ENCODE peak calls at places on chromosomes 11 and 22, in four cellular contexts. A is heart right ventricle, L is cardiac muscle cell, G is heart left ventricle. Z is an unnamed sample. For H3K36me3, the result is how much of the 10 kb centered on the place peaks cover.

GRCh38 chr11:70066628-70067027 is 11.5 kb upstream of the ANO1 start:
- DNase-seq in L (no peak), G (no peak), A (no peak), Z (no peak)

GRCh38 chr11:61586792-61587430 is 6.0 kb upstream of the SYT7 start:
- DNase-seq in L (no peak), G (no peak), A (no peak), Z (no peak)

GRCh38 chr11:115927823-115928329 is 423.7 kb upstream of the CADM1 start:
- DNase-seq in L (no peak), G (no peak), A (no peak), Z (peak)

GRCh38 chr22:47190957-47191323 is 428.5 kb downstream of the TBC1D22A start:
- DNase-seq in A (no peak), L (no peak), G (no peak), Z (no peak)

GRCh38 chr11:88352139-88352538 is 14.6 kb upstream of the CTSC start:
- DNase-seq in L (peak), A (no peak), G (no peak), Z (no peak)

GRCh38 chr11:77046060-77046501 is 11.9 kb downstream of the B3GNT6 start:
- DNase-seq in A (no peak), G (no peak), L (peak), Z (peak)

GRCh38 chr11:45887587-45887986 is 2.1 kb downstream of the MAPK8IP1 start:
- DNase-seq in L (no peak), G (no peak), A (no peak), Z (no peak)

GRCh38 chr11:107651672-107652071 is 60.2 kb downstream of the SLN start:
- DNase-seq in L (no peak), G (no peak), A (no peak), Z (no peak)

GRCh38 chr22:23237841-23238240 is 57.5 kb downstream of the BCR start:
- DNase-seq in G (no peak), L (no peak), A (no peak), Z (no peak)

GRCh38 chr11:119461250-119461963 is 38.4 kb upstream of the THY1 start:
- DNase-seq in L (no peak), G (no peak), A (no peak), Z (no peak)

GRCh38 chr11:76161261-76161961 is 44.9 kb downstream of the WNT11 start:
- DNase-seq in L (peak), A (peak), G (peak), Z (no peak)

GRCh38 chr11:6498121-6498520 is 1.0 kb downstream of the DNHD1 start:
- DNase-seq in G (peak), A (no peak), L (peak), Z (no peak)

GRCh38 chr11:35944503-35945136 is 758 bp downstream of the LDLRAD3 start:
- DNase-seq in G (no peak), L (peak), A (no peak), Z (no peak)

GRCh38 chr11:11454671-11455223 is 101.7 kb upstream of the CSNK2A3 start:
- DNase-seq in A (no peak), G (no peak), L (no peak), Z (no peak)

GRCh38 chr11:18016789-18017188 is 3.9 kb upstream of the SERGEF start:
- DNase-seq in G (no peak), A (no peak), L (no peak), Z (no peak)

GRCh38 chr11:110903378-110903777 is 191.1 kb upstream of the ARHGAP20 start:
- DNase-seq in G (no peak), A (no peak), L (no peak), Z (no peak)

GRCh38 chr22:49623176-49623575 is 204.5 kb downstream of the BRD1 start:
- DNase-seq in L (no peak), A (no peak), G (peak), Z (no peak)

GRCh38 chr11:134330611-134331564 is 900 bp upstream of the GLB1L2 start:
- DNase-seq in G (no peak), L (no peak), A (no peak), Z (no peak)

GRCh38 chr11:134386945-134387344 is 25.1 kb downstream of the B3GAT1 start:
- DNase-seq in A (no peak), G (no peak), L (no peak), Z (no peak)

GRCh38 chr11:126914166-126914565 is 86.4 kb downstream of the KIRREL3 start:
- DNase-seq in A (no peak), L (no peak), G (no peak), Z (no peak)

GRCh38 chr11:10309163-10310093 is 4.6 kb downstream of the ADM start:
- DNase-seq in L (peak), A (peak), G (peak), Z (no peak)

DNA sequence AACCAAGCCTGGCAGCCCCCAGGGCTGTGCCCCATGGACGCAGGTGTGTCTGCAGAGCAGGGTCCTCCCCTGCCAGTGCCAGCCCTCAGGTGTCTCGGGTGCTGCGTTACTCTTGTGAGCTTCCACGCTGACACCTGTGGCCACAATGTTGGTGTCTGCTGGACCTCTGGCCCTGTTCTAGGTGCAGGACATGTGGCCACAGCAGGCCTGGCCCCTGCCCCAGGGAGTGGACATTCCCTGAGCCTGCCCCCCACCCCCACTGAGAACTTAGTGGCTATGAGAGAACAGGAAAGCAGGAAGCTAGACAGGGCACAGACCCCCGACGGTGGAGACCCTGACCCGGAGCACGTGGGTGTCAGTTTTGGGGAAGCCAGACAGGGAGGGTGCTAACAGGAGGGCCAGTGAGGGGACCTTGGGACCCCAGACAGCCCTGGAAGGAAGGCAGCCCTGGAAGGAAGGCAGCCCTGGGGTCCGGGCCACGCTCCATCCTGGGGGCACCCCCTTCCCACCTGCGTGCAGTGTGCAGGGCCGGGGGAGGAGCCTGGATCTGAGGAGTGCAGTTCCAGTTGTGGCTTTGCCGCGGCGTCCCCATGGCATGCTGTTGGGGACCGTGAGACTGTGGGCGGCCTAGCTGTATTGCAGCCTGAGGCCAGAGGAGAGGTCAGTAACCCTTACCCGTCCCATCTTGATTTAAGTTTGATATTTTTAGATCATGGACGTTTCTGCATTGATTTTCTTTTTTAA is 43.9 kb upstream of the PPARA start:
- DNase-seq in G (no peak), A (no peak), L (no peak), Z (no peak)
- H3K4me3 ChIP-seq in G (no peak), A (no peak), L (no peak), Z (no peak)

GRCh38 chr22:17808688-17809403 is 34.6 kb upstream of the BID start:
- DNase-seq in A (no peak), L (peak), G (peak), Z (no peak)

GRCh38 chr22:17804331-17805080 is 30.2 kb upstream of the BID start:
- DNase-seq in A (no peak), G (no peak), L (no peak), Z (no peak)

GRCh38 chr22:17807571-17808410 is 33.5 kb upstream of the BID start:
- DNase-seq in A (peak), G (peak), L (peak), Z (no peak)

GRCh38 chr22:17807086-17807485 is 32.8 kb upstream of the BID start:
- DNase-seq in G (no peak), A (no peak), L (no peak), Z (no peak)

DNA sequence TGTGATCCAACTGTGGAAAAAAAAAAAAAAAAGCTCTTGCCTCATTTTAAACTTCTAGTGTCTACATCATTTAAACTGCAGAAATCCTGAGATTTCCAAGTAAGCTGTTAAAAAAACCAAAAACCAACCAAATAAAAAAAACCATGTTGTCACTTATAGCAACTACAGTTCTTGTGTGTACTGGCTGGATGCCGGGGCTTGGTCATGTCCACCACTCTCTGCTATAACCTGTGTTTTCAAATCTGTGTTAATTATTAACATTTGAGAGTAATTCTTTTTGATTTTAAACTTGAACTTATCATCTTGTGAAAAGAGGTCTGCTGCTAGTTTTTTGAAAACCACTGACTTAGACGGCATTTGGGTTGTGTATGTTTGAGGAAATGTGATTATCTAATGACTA is 32.2 kb upstream of the BID start:
- DNase-seq in A (no peak), L (no peak), G (no peak), Z (no peak)
- H3K36me3 ChIP-seq in A (half or more), L (under half), G (half or more), Z (under half)

GRCh38 chr11:47268448-47269001 is 1.4 kb upstream of the MADD start:
- DNase-seq in A (no peak), L (no peak), G (no peak), Z (no peak)
- H3K4me3 ChIP-seq in A (peak), L (no peak), G (peak), Z (peak)

GRCh38 chr11:13355191-13355590 is 77.6 kb downstream of the BMAL1 start:
- DNase-seq in A (no peak), L (no peak), G (no peak), Z (no peak)

GRCh38 chr11:13349581-13349980 is 72.0 kb downstream of the BMAL1 start:
- DNase-seq in G (no peak), L (no peak), A (no peak), Z (no peak)

GRCh38 chr11:13349046-13349445 is 71.5 kb downstream of the BMAL1 start:
- DNase-seq in G (no peak), L (no peak), A (no peak), Z (no peak)

GRCh38 chr11:13354335-13354734 is 76.7 kb downstream of the BMAL1 start:
- DNase-seq in A (no peak), G (no peak), L (peak), Z (no peak)

GRCh38 chr11:13352711-13353110 is 75.1 kb downstream of the BMAL1 start:
- DNase-seq in G (no peak), L (no peak), A (no peak), Z (no peak)
- H3K36me3 ChIP-seq in G (under half), L (under half), A (under half), Z (under half)

DNA sequence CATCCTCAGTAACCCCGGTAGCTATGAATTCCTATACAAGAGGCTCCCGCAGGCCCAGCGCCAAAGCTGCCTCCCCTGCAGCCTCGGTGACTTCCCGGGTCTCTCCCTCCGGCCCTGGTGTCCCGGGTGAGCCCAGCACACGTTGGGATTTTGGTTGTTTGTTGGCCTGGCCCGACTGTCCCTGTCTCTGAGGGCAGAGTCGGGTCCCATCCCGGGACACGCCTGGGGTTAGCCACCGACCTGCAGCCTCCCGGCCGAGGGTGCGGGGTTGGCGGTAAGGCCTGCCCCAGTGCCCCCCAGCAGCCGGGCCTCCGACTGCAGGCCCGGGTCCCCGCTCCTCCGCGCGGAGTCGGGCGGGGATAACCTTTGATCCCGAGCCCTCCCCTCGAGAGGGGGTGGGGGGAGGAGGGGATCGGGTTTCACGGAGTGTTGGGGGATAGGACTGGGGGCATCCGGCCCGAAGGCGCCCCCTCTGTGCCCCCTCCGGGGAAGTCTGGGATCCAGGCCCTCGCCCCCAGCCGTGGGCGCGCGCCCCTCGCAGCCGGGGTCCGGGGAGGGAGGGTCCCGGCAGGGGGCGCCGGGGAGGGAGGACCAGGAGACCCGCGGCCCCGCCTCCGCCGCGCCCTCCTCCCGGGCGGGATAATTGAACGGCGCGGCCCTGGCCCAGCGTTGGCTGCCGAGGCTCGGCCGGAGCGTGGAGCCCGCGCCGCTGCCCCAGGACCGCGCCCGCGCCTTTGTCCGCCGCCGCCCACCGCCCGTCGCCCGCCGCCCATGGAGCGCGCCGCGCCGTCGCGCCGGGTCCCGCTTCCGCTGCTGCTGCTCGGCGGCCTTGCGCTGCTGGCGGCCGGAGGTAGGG is at the start of gene FBLN1:
- DNase-seq in G (peak), L (peak), A (peak), Z (no peak)
- H3K4me3 ChIP-seq in G (peak), L (peak), A (peak), Z (no peak)

DNA sequence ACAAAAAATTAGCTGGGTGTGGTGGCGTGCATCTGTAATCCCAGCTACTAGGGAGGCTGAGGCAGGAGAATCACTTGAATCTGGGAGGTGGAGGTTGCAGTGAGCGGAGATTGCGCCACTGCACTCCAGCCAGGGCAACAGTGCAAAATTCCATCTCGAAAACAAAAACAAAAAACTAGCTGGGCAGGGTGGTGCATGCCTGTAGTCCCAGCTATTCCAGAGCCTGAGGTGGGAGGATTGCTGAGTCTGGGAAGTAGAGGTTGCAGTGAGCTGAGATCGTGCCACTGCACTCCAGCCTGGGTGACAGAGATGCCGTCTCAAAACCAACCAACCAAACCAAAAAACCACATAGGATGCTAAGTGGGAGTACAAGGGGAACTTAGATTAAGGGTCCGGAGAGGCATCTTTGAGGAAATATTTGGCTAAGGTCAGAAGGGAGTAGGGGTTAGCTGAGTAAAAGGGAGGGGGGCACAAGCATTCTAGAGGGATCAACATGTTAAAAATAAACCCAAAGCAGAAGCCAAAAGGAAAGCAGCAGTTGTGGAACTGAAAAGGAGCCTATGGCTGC is 10.2 kb downstream of the PHF5A start:
- DNase-seq in L (no peak), A (no peak), G (no peak), Z (no peak)
- H3K36me3 ChIP-seq in L (under half), A (under half), G (half or more), Z (under half)

GRCh38 chr11:34620202-34620601 is 691 bp upstream of the EHF start:
- DNase-seq in A (no peak), G (no peak), L (no peak), Z (no peak)
- H3K4me3 ChIP-seq in A (no peak), G (no peak), L (no peak), Z (no peak)

DNA sequence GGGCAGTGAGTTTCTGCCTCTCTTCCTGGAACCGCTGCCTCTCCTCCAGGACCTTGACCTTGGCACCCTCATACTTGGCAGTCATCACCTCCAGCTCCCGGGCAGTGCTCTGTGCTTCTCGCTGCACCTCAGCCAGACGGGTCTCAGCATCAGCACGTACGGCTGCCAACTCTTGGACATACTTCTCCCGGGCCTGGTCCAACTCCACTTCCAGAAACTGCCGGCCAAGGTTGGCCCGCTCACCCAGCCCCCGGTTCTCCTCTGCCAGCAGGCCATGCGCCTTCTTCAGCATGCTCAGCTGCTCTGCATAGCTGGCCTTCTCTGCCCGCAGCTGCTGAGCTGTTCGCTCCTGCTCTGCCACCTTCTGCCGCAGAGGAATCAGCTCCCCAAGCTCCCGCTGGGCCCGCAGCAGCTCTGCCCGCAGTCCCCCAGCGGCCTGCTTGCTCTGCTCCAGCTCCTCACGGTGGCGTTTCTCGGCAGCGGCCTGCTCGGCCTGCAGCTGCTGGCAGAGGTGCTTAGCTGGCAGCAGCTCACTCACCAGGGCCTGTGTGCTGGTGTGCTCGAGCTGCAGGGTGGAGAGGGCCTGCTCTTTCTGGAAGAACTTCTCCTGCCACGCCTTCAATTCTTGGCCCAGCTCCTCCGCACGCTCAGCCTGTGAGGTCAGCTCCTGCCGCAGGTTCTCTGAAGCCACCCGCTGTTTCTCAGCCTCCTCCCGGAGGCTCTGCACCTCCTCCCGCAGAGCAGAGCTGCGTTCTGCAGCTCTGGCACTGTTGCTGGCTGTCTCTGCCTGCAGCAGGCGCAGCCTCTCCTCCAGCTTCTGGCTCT is 14.4 kb downstream of the IL18BP start:
- DNase-seq in L (peak), G (peak), A (peak), Z (no peak)
- H3K36me3 ChIP-seq in L (half or more), G (half or more), A (half or more), Z (half or more)

Z was measured in GM06990.